ENCODE peak calls at places on chromosomes 12 and 14, in nine cellular contexts. S, U, X, E, H, A, Z, P and V are unnamed samples.

GRCh38 chr12:85664429-85664828 is 171.8 kb downstream of the RASSF9 start:
- DNase-seq in S (no peak), U (no peak), X (no peak), E (no peak), H (no peak), A (no peak), Z (no peak), P (no peak), V (no peak)

GRCh38 chr14:51448831-51449665 is 202.7 kb upstream of the FRMD6 start:
- DNase-seq in S (no peak), U (no peak), X (no peak), E (no peak), H (no peak), A (no peak), Z (no peak), P (no peak), V (no peak)

GRCh38 chr12:45446013-45446412 is 230.1 kb downstream of the ANO6 start:
- DNase-seq in S (no peak), U (no peak), X (no peak), E (no peak), H (no peak), A (no peak), Z (no peak), P (no peak), V (no peak)

GRCh38 chr12:68177562-68177961 is 18.0 kb upstream of the IFNG start:
- DNase-seq in S (no peak), U (no peak), X (no peak), E (no peak), H (no peak), A (no peak), Z (no peak), P (no peak), V (no peak)

GRCh38 chr12:52873832-52874572 is 25.2 kb upstream of the KRT78 start:
- DNase-seq in S (peak; percentile 98), U (peak; percentile 48), X (peak; percentile 70), E (peak; percentile 93), H (peak; percentile 90), A (peak; percentile 93), Z (peak; percentile 98), P (no peak), V (peak; percentile 87)

GRCh38 chr14:86961106-86961716 is 1031.8 kb downstream of the GALC start:
- DNase-seq in S (peak; percentile 17), U (peak; percentile 9), X (no peak), E (no peak), H (no peak), A (no peak), Z (no peak), P (no peak), V (no peak)

GRCh38 chr12:6764011-6764828 is 1.9 kb upstream of the PTMS start:
- DNase-seq in S (peak; percentile 88), U (peak; percentile 95), X (peak; percentile 80), E (peak; percentile 97), H (peak; percentile 96), A (peak; percentile 99), Z (peak; percentile 100), P (peak; percentile 98), V (peak; percentile 86)

GRCh38 chr12:121345151-121345810 is 6.9 kb downstream of the ANAPC5 start:
- DNase-seq in S (no peak), U (no peak), X (no peak), E (no peak), H (no peak), A (no peak), Z (no peak), P (no peak), V (no peak)

GRCh38 chr12:111747333-111747732 is 19.4 kb upstream of the ALDH2 start:
- DNase-seq in S (no peak), U (no peak), X (no peak), E (no peak), H (no peak), A (no peak), Z (no peak), P (no peak), V (no peak)

GRCh38 chr12:19833775-19834501 is 394.6 kb downstream of the AEBP2 start:
- DNase-seq in S (no peak), U (no peak), X (no peak), E (no peak), H (no peak), A (no peak), Z (no peak), P (no peak), V (no peak)

GRCh38 chr12:106369624-106370346 is 12.2 kb downstream of the POLR3B start:
- DNase-seq in S (no peak), U (no peak), X (no peak), E (no peak), H (no peak), A (no peak), Z (no peak), P (no peak), V (no peak)

GRCh38 chr14:96584199-96584906 is 82.2 kb downstream of the PAPOLA start:
- DNase-seq in S (peak; percentile 70), U (peak; percentile 65), X (no peak), E (peak; percentile 72), H (no peak), A (peak; percentile 61), Z (peak; percentile 57), P (no peak), V (no peak)

GRCh38 chr12:24088751-24089150 is 139.3 kb upstream of the SOX5 start:
- DNase-seq in S (no peak), U (no peak), X (no peak), E (no peak), H (no peak), A (no peak), Z (no peak), P (no peak), V (no peak)

DNA sequence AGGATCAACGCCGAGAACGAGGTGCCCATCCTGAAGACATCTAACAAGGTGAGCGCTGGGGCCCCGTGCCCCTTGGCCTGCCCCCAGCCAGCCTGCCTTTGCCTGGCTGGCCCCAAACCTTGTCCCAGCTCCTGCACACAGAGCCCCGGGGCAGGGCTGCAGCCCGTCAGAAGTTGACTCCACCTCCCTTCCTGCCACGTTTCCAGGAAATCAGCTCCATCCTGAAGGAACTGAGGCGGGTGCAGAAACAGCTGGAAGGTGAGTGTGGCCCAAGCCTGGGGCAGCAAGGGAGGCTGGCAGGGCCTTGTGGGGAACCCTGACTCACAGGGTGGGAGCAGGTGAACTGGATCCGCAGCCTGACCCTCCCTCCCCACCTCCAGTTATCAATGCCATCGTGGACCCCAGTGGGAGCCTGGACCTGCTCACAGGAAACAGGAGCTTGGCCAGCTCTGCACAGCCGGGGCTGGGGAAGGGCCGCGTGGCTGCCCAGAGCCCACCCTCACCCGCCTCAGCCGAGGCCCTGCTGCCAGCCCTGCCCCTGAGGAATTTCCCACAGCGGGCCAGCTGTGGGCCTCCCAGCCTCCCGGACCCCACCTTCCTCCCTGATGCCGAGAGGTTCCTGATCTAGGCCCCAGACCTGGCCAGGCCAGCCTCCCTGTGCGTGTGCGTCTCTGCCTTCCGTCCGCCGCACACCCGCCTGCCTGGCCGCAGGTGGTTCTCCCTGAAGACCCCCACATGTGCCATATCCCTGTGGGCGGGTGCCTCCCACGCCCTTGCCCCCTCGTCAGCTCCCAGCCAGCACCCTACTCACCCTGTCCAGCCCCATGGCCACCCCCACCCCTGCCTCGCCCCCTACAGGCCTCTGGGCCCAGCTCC is 29.5 kb downstream of the CEP170B start:
- DNase-seq in S (no peak), U (no peak), X (no peak), E (peak; percentile 75), H (no peak), A (peak; percentile 59), Z (no peak), P (no peak), V (peak; percentile 24)
- TF ChIP-seq EP300 in S (no peak), U (no peak), X (no peak), E (no peak), H (no peak), A (no peak), Z (no peak), P (no peak), V (no peak)

DNA sequence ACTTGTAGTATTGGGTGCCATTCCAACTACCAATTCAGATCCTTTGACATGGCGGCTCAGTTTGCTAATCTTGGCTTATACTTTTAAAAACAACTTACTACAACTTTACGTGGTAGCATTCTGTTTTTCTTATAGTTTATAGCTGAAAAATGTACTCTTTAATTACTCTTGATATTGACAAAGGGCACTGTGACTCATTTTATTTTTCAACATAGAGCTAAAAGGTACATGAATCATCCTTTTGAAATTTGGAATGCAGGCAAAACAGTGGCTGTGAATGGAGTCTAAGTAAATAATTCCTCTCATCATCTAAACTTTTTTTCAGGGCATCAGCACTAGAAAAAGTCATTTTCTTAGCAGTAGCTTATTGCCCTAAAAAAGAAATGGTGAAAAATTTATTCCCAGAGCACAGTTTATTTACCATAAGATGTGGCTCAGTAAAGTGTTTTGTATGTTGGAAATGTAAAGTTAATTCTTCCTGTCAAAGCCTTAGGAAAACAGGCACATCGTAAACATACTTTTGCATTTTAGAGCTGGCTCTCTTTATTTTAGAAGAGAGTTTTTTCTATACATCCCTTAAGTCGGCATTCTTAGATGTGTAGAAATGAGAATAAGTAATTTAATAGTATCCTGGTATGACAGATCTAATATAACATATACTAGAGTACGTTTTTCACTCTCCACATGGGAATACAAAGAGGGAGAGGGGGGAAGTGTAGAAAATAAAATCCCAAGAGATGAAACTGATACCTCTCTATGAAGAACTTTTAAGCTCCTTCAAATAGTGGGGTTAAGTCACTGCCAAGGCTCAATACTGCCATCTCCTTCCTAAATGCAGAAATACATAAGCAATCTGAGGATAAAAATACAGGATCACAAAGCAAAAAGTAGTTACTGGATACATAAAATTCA is 55.2 kb downstream of the SLC25A21 start:
- DNase-seq in S (no peak), U (peak; percentile 39), X (no peak), E (no peak), H (no peak), A (no peak), Z (peak; percentile 40), P (no peak), V (no peak)
- TF ChIP-seq CTCF in S (peak; percentile 24), U (peak; percentile 2), X (peak; percentile 24), E (no peak), H (no peak), A (no peak), Z (peak; percentile 65), P (no peak), V (no peak)

DNA sequence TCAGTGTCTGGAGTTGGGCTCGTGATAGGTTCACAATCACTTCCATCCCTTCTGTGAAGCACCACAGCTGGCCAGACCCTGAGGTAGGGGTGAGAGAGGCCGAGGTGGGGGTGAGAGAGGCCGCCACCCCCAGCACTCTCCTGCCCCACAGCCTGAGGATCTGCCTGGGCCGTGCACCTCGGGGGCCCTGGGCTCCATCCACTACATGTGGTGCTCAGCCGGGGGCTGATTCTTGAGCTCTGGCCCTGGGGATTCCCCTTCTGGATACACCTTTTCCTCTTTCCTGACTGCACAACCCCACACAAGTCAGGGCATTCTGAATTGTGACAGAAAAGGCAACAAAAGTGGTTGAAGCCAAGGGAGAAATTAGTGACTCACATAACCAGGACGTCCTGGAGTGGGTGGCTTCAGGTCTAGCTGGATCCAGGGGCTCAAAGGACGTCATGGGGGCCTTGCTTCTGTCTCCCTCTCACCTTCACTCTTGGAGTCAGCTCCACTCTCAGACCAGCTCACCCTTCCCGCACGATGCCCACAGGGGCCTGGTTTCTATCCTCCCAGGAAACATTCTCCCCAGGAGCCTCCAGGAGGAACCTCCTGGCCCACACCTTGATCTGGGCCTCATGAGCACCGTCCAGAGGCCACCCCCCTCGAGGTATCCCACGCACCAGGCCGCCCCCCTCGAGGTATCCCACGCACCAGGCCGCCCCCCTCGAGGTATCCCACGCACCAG is 12.1 kb upstream of the FBRSL1 start:
- DNase-seq in S (no peak), U (no peak), X (no peak), E (no peak), H (no peak), A (no peak), Z (no peak), P (no peak), V (no peak)
- TF ChIP-seq EP300 in S (no peak), U (no peak), X (no peak), E (no peak), H (no peak), A (no peak), Z (no peak), P (no peak), V (no peak)

GRCh38 chr12:4579305-4580097 is 17.5 kb downstream of the DYRK4 start:
- DNase-seq in S (peak; percentile 7), U (peak; percentile 17), X (no peak), E (no peak), H (no peak), A (no peak), Z (peak; percentile 8), P (no peak), V (no peak)
- TF ChIP-seq CTCF in S (peak; percentile 34), U (peak; percentile 66), X (no peak), E (no peak), H (no peak), A (no peak), Z (peak; percentile 30), P (peak; percentile 45), V (no peak)